ENCODE peak calls at places on chromosome 10, in five cellular contexts. One of them, this sample, is unnamed.
A peak's percentile ranks its signal among the peaks of the same experiment; 100 is the strongest.

GRCh38 chr10:119694608-119695007 is 31.2 kb upstream of the INPP5F start:
- DNase-seq in AG09309: no peak
- DNase-seq in colonic mucosa: no peak
- DNase-seq in choroid plexus epithelial cell: no peak
- DNase-seq in cardiac fibroblast: no peak
- DNase-seq in this sample: no peak

GRCh38 chr10:68559872-68560200 is 301 bp upstream of the TET1 start:
- DNase-seq in AG09309: no peak
- DNase-seq in colonic mucosa: no peak
- DNase-seq in choroid plexus epithelial cell: no peak
- DNase-seq in cardiac fibroblast: no peak
- DNase-seq in this sample: peak; percentile 85

GRCh38 chr10:615583-616152 is 73.8 kb downstream of the DIP2C start:
- DNase-seq in AG09309: peak; percentile 78
- DNase-seq in colonic mucosa: no peak
- DNase-seq in choroid plexus epithelial cell: peak; percentile 55
- DNase-seq in cardiac fibroblast: peak; percentile 70
- DNase-seq in this sample: no peak

GRCh38 chr10:124545346-124545745 is 83.7 kb downstream of the LHPP start:
- DNase-seq in AG09309: no peak
- DNase-seq in colonic mucosa: peak; percentile 48
- DNase-seq in choroid plexus epithelial cell: no peak
- DNase-seq in cardiac fibroblast: no peak
- DNase-seq in this sample: no peak

GRCh38 chr10:43322321-43322720 is 49.1 kb upstream of the FXYD4 start:
- DNase-seq in AG09309: no peak
- DNase-seq in colonic mucosa: peak; percentile 74
- DNase-seq in choroid plexus epithelial cell: no peak
- DNase-seq in cardiac fibroblast: no peak
- DNase-seq in this sample: no peak

GRCh38 chr10:572066-572465 is 117.4 kb downstream of the DIP2C start:
- DNase-seq in AG09309: peak; percentile 32
- DNase-seq in colonic mucosa: no peak
- DNase-seq in choroid plexus epithelial cell: no peak
- DNase-seq in cardiac fibroblast: no peak
- DNase-seq in this sample: no peak

GRCh38 chr10:125018576-125019143 is 76.7 kb downstream of the ZRANB1 start:
- DNase-seq in AG09309: no peak
- DNase-seq in colonic mucosa: no peak
- DNase-seq in choroid plexus epithelial cell: no peak
- DNase-seq in cardiac fibroblast: no peak
- DNase-seq in this sample: no peak

GRCh38 chr10:93376372-93377296 is 105.5 kb downstream of the MYOF start:
- DNase-seq in AG09309: peak; percentile 81
- DNase-seq in colonic mucosa: peak; percentile 75
- DNase-seq in choroid plexus epithelial cell: peak; percentile 94
- DNase-seq in cardiac fibroblast: peak; percentile 92
- DNase-seq in this sample: peak; percentile 90

GRCh38 chr10:49759787-49760551 is 2.2 kb downstream of the OGDHL start:
- DNase-seq in AG09309: no peak
- DNase-seq in colonic mucosa: no peak
- DNase-seq in choroid plexus epithelial cell: no peak
- DNase-seq in cardiac fibroblast: no peak
- DNase-seq in this sample: no peak

GRCh38 chr10:26213157-26213780 is 3.3 kb upstream of the GAD2 start:
- DNase-seq in AG09309: no peak
- DNase-seq in colonic mucosa: no peak
- DNase-seq in choroid plexus epithelial cell: no peak
- DNase-seq in cardiac fibroblast: no peak
- DNase-seq in this sample: no peak

GRCh38 chr10:23284674-23285335 is 59.8 kb downstream of the C10orf67 start:
- DNase-seq in AG09309: no peak
- DNase-seq in colonic mucosa: no peak
- DNase-seq in choroid plexus epithelial cell: no peak
- DNase-seq in cardiac fibroblast: no peak
- DNase-seq in this sample: no peak

GRCh38 chr10:84946984-84947383 is 618.6 kb downstream of the CCSER2 start:
- DNase-seq in AG09309: no peak
- DNase-seq in colonic mucosa: no peak
- DNase-seq in choroid plexus epithelial cell: no peak
- DNase-seq in cardiac fibroblast: no peak
- DNase-seq in this sample: no peak

GRCh38 chr10:11397980-11398580 is 213.4 kb downstream of the USP6NL start:
- DNase-seq in AG09309: no peak
- DNase-seq in colonic mucosa: no peak
- DNase-seq in choroid plexus epithelial cell: peak; percentile 5
- DNase-seq in cardiac fibroblast: peak; percentile 31
- DNase-seq in this sample: no peak

GRCh38 chr10:74993649-74994048 is 117.8 kb upstream of the SAMD8 start:
- DNase-seq in AG09309: no peak
- DNase-seq in colonic mucosa: no peak
- DNase-seq in choroid plexus epithelial cell: no peak
- DNase-seq in cardiac fibroblast: no peak
- DNase-seq in this sample: no peak

GRCh38 chr10:28971255-28971654 is 293.9 kb downstream of the BAMBI start:
- DNase-seq in AG09309: no peak
- DNase-seq in colonic mucosa: no peak
- DNase-seq in choroid plexus epithelial cell: no peak
- DNase-seq in cardiac fibroblast: no peak
- DNase-seq in this sample: no peak

GRCh38 chr10:43598447-43598846 is 7.8 kb upstream of the ZNF485 start:
- DNase-seq in AG09309: no peak
- DNase-seq in colonic mucosa: no peak
- DNase-seq in choroid plexus epithelial cell: peak; percentile 78
- DNase-seq in cardiac fibroblast: peak; percentile 73
- DNase-seq in this sample: peak; percentile 35

GRCh38 chr10:103276941-103277712 is at the start of gene INA:
- DNase-seq in AG09309: no peak
- DNase-seq in colonic mucosa: no peak
- DNase-seq in choroid plexus epithelial cell: peak; percentile 39
- DNase-seq in cardiac fibroblast: peak; percentile 40
- DNase-seq in this sample: peak; percentile 41

GRCh38 chr10:65419629-65420028 is 1506.2 kb upstream of the LRRTM3 start:
- DNase-seq in AG09309: no peak
- DNase-seq in colonic mucosa: no peak
- DNase-seq in choroid plexus epithelial cell: no peak
- DNase-seq in cardiac fibroblast: no peak
- DNase-seq in this sample: no peak

GRCh38 chr10:89129850-89130396 is 77.2 kb downstream of the CH25H start:
- DNase-seq in AG09309: peak; percentile 91
- DNase-seq in colonic mucosa: peak; percentile 22
- DNase-seq in choroid plexus epithelial cell: peak; percentile 69
- DNase-seq in cardiac fibroblast: peak; percentile 73
- DNase-seq in this sample: peak; percentile 36

GRCh38 chr10:71618598-71618997 is 101.0 kb downstream of the C10orf105 start:
- DNase-seq in AG09309: no peak
- DNase-seq in colonic mucosa: no peak
- DNase-seq in choroid plexus epithelial cell: no peak
- DNase-seq in cardiac fibroblast: no peak
- DNase-seq in this sample: no peak

GRCh38 chr10:100509241-100509640 is 10.4 kb downstream of the SEC31B start:
- DNase-seq in AG09309: no peak
- DNase-seq in colonic mucosa: no peak
- DNase-seq in choroid plexus epithelial cell: no peak
- DNase-seq in cardiac fibroblast: peak; percentile 32
- DNase-seq in this sample: no peak

GRCh38 chr10:92740762-92741161 is 51.0 kb downstream of the HHEX start:
- DNase-seq in AG09309: no peak
- DNase-seq in colonic mucosa: no peak
- DNase-seq in choroid plexus epithelial cell: peak; percentile 48
- DNase-seq in cardiac fibroblast: no peak
- DNase-seq in this sample: no peak

GRCh38 chr10:14099885-14100284 is 230.8 kb downstream of the FRMD4A start:
- DNase-seq in AG09309: no peak
- DNase-seq in colonic mucosa: no peak
- DNase-seq in choroid plexus epithelial cell: no peak
- DNase-seq in cardiac fibroblast: no peak
- DNase-seq in this sample: no peak

GRCh38 chr10:21526952-21527633 is 1.6 kb upstream of the SKIDA1 start:
- DNase-seq in AG09309: no peak
- DNase-seq in colonic mucosa: peak; percentile 64
- DNase-seq in choroid plexus epithelial cell: peak; percentile 67
- DNase-seq in cardiac fibroblast: peak; percentile 83
- DNase-seq in this sample: peak; percentile 73

DNA sequence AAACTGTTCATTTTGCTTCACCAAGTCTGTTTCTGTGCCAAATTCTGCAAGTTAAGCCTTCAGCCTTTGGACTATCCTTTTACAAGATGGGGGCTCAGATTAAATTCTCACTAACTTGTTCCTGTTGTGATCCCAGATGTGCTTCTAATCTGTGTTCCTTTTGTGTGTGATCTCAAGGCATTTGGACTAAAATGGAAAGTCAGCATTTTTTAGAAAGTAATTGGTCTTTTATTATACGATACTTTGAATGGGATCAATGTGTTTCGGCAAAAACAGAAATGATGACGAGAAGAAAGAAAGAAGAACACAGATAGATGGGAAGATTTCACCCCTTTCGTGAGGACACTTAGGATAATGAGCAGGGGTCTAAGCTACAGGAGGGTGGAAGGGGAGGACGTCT is 86.1 kb downstream of the ADAM12 start:
- DNase-seq in AG09309: no peak
- DNase-seq in colonic mucosa: no peak
- DNase-seq in choroid plexus epithelial cell: peak; percentile 10
- DNase-seq in cardiac fibroblast: peak; percentile 6
- DNase-seq in this sample: no peak
- H3K4me3 ChIP-seq in AG09309: no peak overlapping the region
- H3K4me3 ChIP-seq in colonic mucosa: no peak overlapping the region
- H3K4me3 ChIP-seq in choroid plexus epithelial cell: no peak overlapping the region
- H3K4me3 ChIP-seq in cardiac fibroblast: no peak overlapping the region
- H3K4me3 ChIP-seq in this sample: no peak overlapping the region

GRCh38 chr10:128525936-128526335 is 399.7 kb upstream of the MKI67 start:
- DNase-seq in AG09309: no peak
- DNase-seq in colonic mucosa: no peak
- DNase-seq in choroid plexus epithelial cell: no peak
- DNase-seq in cardiac fibroblast: no peak
- DNase-seq in this sample: no peak

GRCh38 chr10:128527730-128528129 is 401.5 kb upstream of the MKI67 start:
- DNase-seq in AG09309: no peak
- DNase-seq in colonic mucosa: no peak
- DNase-seq in choroid plexus epithelial cell: no peak
- DNase-seq in cardiac fibroblast: no peak
- DNase-seq in this sample: no peak

GRCh38 chr10:128528781-128529180 is 402.6 kb upstream of the MKI67 start:
- DNase-seq in AG09309: no peak
- DNase-seq in colonic mucosa: no peak
- DNase-seq in choroid plexus epithelial cell: no peak
- DNase-seq in cardiac fibroblast: no peak
- DNase-seq in this sample: no peak

GRCh38 chr10:128525444-128525843 is 399.2 kb upstream of the MKI67 start:
- DNase-seq in AG09309: no peak
- DNase-seq in colonic mucosa: no peak
- DNase-seq in choroid plexus epithelial cell: no peak
- DNase-seq in cardiac fibroblast: no peak
- DNase-seq in this sample: no peak

DNA sequence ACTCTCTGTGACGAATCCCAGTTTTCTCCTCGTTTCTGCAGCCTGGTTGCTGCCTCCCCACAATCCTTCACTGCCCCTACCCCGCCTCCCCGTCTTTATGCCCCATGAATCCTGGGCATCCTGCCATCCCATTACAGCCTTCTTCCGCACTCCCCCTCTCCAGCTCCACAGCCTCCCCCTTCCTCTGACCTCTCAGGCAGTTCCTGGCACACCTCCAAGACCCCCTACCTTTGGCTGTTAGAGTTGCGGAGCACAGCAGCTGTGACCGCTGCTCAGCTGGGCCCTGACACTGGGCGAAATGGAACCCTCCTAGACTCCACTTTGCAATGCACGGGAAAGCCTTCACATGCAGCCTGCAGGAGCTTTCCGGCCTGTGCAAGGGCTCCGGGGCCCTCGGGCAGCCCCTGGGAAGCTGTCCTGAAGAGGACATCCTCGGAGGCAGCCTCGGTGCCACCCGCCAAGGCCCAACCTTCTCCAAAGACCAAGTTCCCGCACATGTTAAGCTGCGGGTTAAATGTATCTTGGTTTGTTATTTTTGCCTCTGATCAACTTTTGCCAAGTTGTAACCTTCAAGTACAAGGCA is 400.7 kb upstream of the MKI67 start:
- DNase-seq in AG09309: no peak
- DNase-seq in colonic mucosa: no peak
- DNase-seq in choroid plexus epithelial cell: peak; percentile 2
- DNase-seq in cardiac fibroblast: no peak
- DNase-seq in this sample: no peak
- H3K4me3 ChIP-seq in AG09309: no peak overlapping the region
- H3K4me3 ChIP-seq in colonic mucosa: no peak overlapping the region
- H3K4me3 ChIP-seq in choroid plexus epithelial cell: no peak overlapping the region
- H3K4me3 ChIP-seq in cardiac fibroblast: no peak overlapping the region
- H3K4me3 ChIP-seq in this sample: no peak overlapping the region

GRCh38 chr10:98310721-98311120 is 42.7 kb upstream of the LOXL4 start:
- DNase-seq in AG09309: no peak
- DNase-seq in colonic mucosa: no peak
- DNase-seq in choroid plexus epithelial cell: no peak
- DNase-seq in cardiac fibroblast: no peak
- DNase-seq in this sample: no peak

GRCh38 chr10:98307916-98308315 is 39.9 kb upstream of the LOXL4 start:
- DNase-seq in AG09309: no peak
- DNase-seq in colonic mucosa: no peak
- DNase-seq in choroid plexus epithelial cell: no peak
- DNase-seq in cardiac fibroblast: no peak
- DNase-seq in this sample: no peak

GRCh38 chr10:98306501-98306900 is 38.5 kb upstream of the LOXL4 start:
- DNase-seq in AG09309: no peak
- DNase-seq in colonic mucosa: no peak
- DNase-seq in choroid plexus epithelial cell: no peak
- DNase-seq in cardiac fibroblast: no peak
- DNase-seq in this sample: no peak

GRCh38 chr10:98309366-98310355 is 41.7 kb upstream of the LOXL4 start:
- DNase-seq in AG09309: peak; percentile 61
- DNase-seq in colonic mucosa: peak; percentile 64
- DNase-seq in choroid plexus epithelial cell: peak; percentile 88
- DNase-seq in cardiac fibroblast: peak; percentile 87
- DNase-seq in this sample: peak; percentile 83

GRCh38 chr10:98308602-98309365 is 40.8 kb upstream of the LOXL4 start:
- DNase-seq in AG09309: no peak
- DNase-seq in colonic mucosa: no peak
- DNase-seq in choroid plexus epithelial cell: peak; percentile 35
- DNase-seq in cardiac fibroblast: no peak
- DNase-seq in this sample: no peak
- H3K4me3 ChIP-seq in AG09309: no peak overlapping the region
- H3K4me3 ChIP-seq in colonic mucosa: no peak overlapping the region
- H3K4me3 ChIP-seq in choroid plexus epithelial cell: peak overlapping the region; percentile 46
- H3K4me3 ChIP-seq in cardiac fibroblast: no peak overlapping the region
- H3K4me3 ChIP-seq in this sample: peak overlapping the region; percentile 39

GRCh38 chr10:35421553-35422178 is 85.4 kb downstream of the CCNY start:
- DNase-seq in AG09309: no peak
- DNase-seq in colonic mucosa: no peak
- DNase-seq in choroid plexus epithelial cell: peak; percentile 93
- DNase-seq in cardiac fibroblast: peak; percentile 86
- DNase-seq in this sample: peak; percentile 94

GRCh38 chr10:35422236-35422635 is 85.9 kb downstream of the CCNY start:
- DNase-seq in AG09309: no peak
- DNase-seq in colonic mucosa: no peak
- DNase-seq in choroid plexus epithelial cell: no peak
- DNase-seq in cardiac fibroblast: no peak
- DNase-seq in this sample: no peak

GRCh38 chr10:35416628-35417625 is 80.6 kb downstream of the CCNY start:
- DNase-seq in AG09309: no peak
- DNase-seq in colonic mucosa: no peak
- DNase-seq in choroid plexus epithelial cell: no peak
- DNase-seq in cardiac fibroblast: no peak
- DNase-seq in this sample: no peak

GRCh38 chr10:35420827-35421552 is 84.7 kb downstream of the CCNY start:
- DNase-seq in AG09309: no peak
- DNase-seq in colonic mucosa: no peak
- DNase-seq in choroid plexus epithelial cell: no peak
- DNase-seq in cardiac fibroblast: no peak
- DNase-seq in this sample: no peak

GRCh38 chr10:35420044-35420443 is 83.7 kb downstream of the CCNY start:
- DNase-seq in AG09309: no peak
- DNase-seq in colonic mucosa: no peak
- DNase-seq in choroid plexus epithelial cell: no peak
- DNase-seq in cardiac fibroblast: peak; percentile 44
- DNase-seq in this sample: peak; percentile 52
- H3K4me3 ChIP-seq in AG09309: no peak overlapping the region
- H3K4me3 ChIP-seq in colonic mucosa: no peak overlapping the region
- H3K4me3 ChIP-seq in choroid plexus epithelial cell: no peak overlapping the region
- H3K4me3 ChIP-seq in cardiac fibroblast: no peak overlapping the region
- H3K4me3 ChIP-seq in this sample: no peak overlapping the region

This sample was measured in fibroblast of villous mesenchyme.